ENCODE peak calls at places on chromosomes 6 and 20, in five cellular contexts. J, Q, V, T and B are unnamed samples.

GRCh38 chr20:40893610-40894242 is 134.9 kb upstream of the TOP1 start:
- DNase-seq in J (no peak), Q (no peak), V (no peak), T (no peak), B (no peak)

GRCh38 chr6:32613475-32613874 is 23.7 kb upstream of the HLA-DQA1 start:
- DNase-seq in J (no peak), Q (no peak), V (no peak), T (no peak), B (no peak)

GRCh38 chr20:24993337-24994185 is 1.0 kb upstream of the APMAP start:
- DNase-seq in J (no peak), Q (no peak), V (no peak), T (peak), B (peak)

GRCh38 chr20:36407196-36407733 is 101.1 kb downstream of the DLGAP4 start:
- DNase-seq in J (no peak), Q (no peak), V (no peak), T (peak), B (no peak)

GRCh38 chr6:159729598-159729997 is 2.3 kb downstream of the WTAP start:
- DNase-seq in J (no peak), Q (no peak), V (peak), T (peak), B (no peak)

GRCh38 chr6:77450924-77451323 is 12.4 kb downstream of the HTR1B start:
- DNase-seq in J (no peak), Q (no peak), V (no peak), T (peak), B (no peak)

GRCh38 chr20:34747479-34747878 is 43.3 kb downstream of the TP53INP2 start:
- DNase-seq in J (no peak), Q (no peak), V (no peak), T (no peak), B (no peak)

GRCh38 chr6:26197736-26198625 is 110.8 kb downstream of the HFE start:
- DNase-seq in J (no peak), Q (no peak), V (no peak), T (no peak), B (peak)

GRCh38 chr20:33662172-33662571 is at the start of gene C20orf144:
- DNase-seq in J (no peak), Q (peak), V (no peak), T (no peak), B (no peak)

GRCh38 chr6:27279513-27280063 is 32.1 kb downstream of the PRSS16 start:
- DNase-seq in J (no peak), Q (no peak), V (peak), T (no peak), B (peak)
- H3K4me3 ChIP-seq in J (no peak), Q (no peak), V (peak), T (peak), B (peak)

GRCh38 chr6:132084811-132085509 is 133.8 kb upstream of the CCN2 start:
- DNase-seq in J (no peak), Q (no peak), V (no peak), T (peak), B (no peak)
- H3K4me3 ChIP-seq in J (no peak), Q (peak), V (no peak), T (no peak), B (no peak)

GRCh38 chr6:152981989-152982767 is 663 bp downstream of the FBXO5 start:
- DNase-seq in J (no peak), Q (peak), V (peak), T (no peak), B (peak)

GRCh38 chr6:152981219-152981618 is 1.6 kb downstream of the FBXO5 start:
- DNase-seq in J (no peak), Q (no peak), V (no peak), T (no peak), B (no peak)

GRCh38 chr6:152979116-152979515 is 3.7 kb downstream of the FBXO5 start:
- DNase-seq in J (no peak), Q (no peak), V (no peak), T (no peak), B (no peak)

GRCh38 chr6:152982768-152983636 is at the start of gene FBXO5:
- DNase-seq in J (peak), Q (peak), V (peak), T (peak), B (peak)

GRCh38 chr6:152980656-152981055 is 2.2 kb downstream of the FBXO5 start:
- DNase-seq in J (no peak), Q (no peak), V (no peak), T (no peak), B (no peak)
- H3K4me3 ChIP-seq in J (no peak), Q (no peak), V (peak), T (peak), B (peak)

GRCh38 chr20:63696628-63697356 is at the start of gene TNFRSF6B:
- DNase-seq in J (no peak), Q (peak), V (peak), T (no peak), B (peak)

GRCh38 chr20:63694596-63695418 is 1.6 kb upstream of the TNFRSF6B start:
- DNase-seq in J (no peak), Q (no peak), V (peak), T (no peak), B (peak)

GRCh38 chr20:63697357-63697867 is 960 bp downstream of the TNFRSF6B start:
- DNase-seq in J (no peak), Q (peak), V (peak), T (no peak), B (peak)

GRCh38 chr20:63695419-63696310 is 787 bp upstream of the TNFRSF6B start:
- DNase-seq in J (no peak), Q (peak), V (peak), T (no peak), B (peak)

GRCh38 chr20:63696311-63696627 is 183 bp upstream of the TNFRSF6B start:
- DNase-seq in J (peak), Q (no peak), V (peak), T (no peak), B (peak)
- H3K4me3 ChIP-seq in J (peak), Q (no peak), V (no peak), T (no peak), B (no peak)

GRCh38 chr6:109008537-109008950 is 86.1 kb downstream of the SESN1 start:
- DNase-seq in J (no peak), Q (no peak), V (no peak), T (peak), B (no peak)

GRCh38 chr6:109009761-109010612 is 84.7 kb downstream of the SESN1 start:
- DNase-seq in J (no peak), Q (no peak), V (no peak), T (no peak), B (no peak)

GRCh38 chr6:109008061-109008460 is 86.6 kb downstream of the SESN1 start:
- DNase-seq in J (no peak), Q (no peak), V (no peak), T (no peak), B (no peak)

GRCh38 chr6:109008951-109009760 is 85.5 kb downstream of the SESN1 start:
- DNase-seq in J (peak), Q (peak), V (peak), T (peak), B (peak)

DNA sequence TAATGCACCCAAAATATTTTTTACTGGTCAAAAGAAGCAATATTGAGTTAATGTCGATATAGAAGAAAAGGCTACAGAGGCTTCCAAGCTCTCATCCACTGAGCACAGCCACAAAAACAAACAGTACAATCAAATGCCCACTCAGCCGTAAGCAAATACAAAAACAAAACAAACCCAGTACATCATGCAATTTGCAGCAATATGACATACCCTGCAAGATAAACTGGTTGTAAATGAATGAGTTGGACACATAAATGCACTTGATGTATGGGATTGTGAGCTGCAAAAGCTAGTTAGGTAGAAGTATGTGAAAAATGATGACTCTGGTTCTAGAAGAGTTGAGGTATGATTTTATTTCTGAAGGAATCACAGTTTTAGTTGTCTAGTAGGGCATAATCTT is 83.9 kb downstream of the SESN1 start:
- DNase-seq in J (no peak), Q (no peak), V (no peak), T (no peak), B (no peak)
- H3K4me3 ChIP-seq in J (peak), Q (no peak), V (no peak), T (no peak), B (no peak)

DNA sequence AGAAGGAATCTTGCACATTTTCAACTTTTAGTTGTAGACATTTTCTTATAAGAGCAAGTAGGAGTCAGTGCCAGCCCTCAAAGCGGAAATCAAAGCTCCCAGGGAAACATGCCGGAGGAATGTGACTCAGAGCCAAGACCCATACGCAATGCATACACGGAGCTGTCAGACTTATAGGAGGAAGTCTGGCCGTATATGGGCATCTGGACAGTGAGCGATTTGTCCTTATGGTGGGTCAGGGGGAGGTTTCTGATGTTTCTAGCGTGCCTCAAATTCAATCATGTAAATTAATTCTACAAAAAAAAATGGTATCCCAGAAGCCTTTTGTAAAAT is 3.6 kb upstream of the CCN2 start:
- DNase-seq in J (no peak), Q (peak), V (no peak), T (peak), B (no peak)
- H3K4me3 ChIP-seq in J (no peak), Q (peak), V (no peak), T (no peak), B (no peak)

GRCh38 chr6:149503276-149503675 is 18.5 kb upstream of the ZC3H12D start:
- DNase-seq in J (no peak), Q (no peak), V (no peak), T (no peak), B (no peak)
- H3K4me3 ChIP-seq in J (no peak), Q (no peak), V (no peak), T (no peak), B (no peak)

DNA sequence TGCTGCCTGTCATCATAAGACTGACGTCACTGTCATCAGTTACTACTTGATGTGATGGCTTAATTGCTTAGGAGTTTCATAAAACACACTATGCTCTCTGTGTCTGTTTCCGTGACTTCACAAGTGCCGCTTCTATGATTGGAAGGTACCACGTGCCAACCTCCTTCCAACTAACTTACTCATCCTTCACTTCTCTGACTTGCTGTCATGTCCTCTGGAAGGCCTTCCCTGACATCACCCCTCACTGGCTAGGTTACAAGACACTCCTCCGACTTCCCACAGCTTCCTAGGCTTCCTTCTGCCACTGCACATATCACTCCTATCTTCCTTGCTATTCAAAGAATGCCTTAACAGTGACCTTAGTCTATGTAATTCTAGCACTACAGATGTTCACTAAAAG is 20.4 kb downstream of the SERINC3 start:
- DNase-seq in J (no peak), Q (no peak), V (no peak), T (peak), B (no peak)
- H3K4me3 ChIP-seq in J (no peak), Q (no peak), V (no peak), T (no peak), B (no peak)